ENCODE peak calls at places on chromosomes 3 and 15, in four cellular contexts. One of them, this sample, is unnamed.
A peak's percentile ranks its signal among the peaks of the same experiment; 100 is the strongest.

GRCh38 chr3:119747355-119747754 is 34.5 kb upstream of the NR1I2 start:
- DNase-seq in pancreas: no peak
- DNase-seq in IMR-90: no peak
- DNase-seq in astrocyte of the spinal cord: no peak
- DNase-seq in this sample: no peak

GRCh38 chr3:158403013-158403412 is 168.0 kb upstream of the MLF1 start:
- DNase-seq in IMR-90: no peak
- DNase-seq in astrocyte of the spinal cord: no peak
- DNase-seq in pancreas: no peak
- DNase-seq in this sample: no peak

GRCh38 chr3:196620228-196620627 is 19.3 kb upstream of the NRROS start:
- DNase-seq in astrocyte of the spinal cord: no peak
- DNase-seq in pancreas: no peak
- DNase-seq in IMR-90: no peak
- DNase-seq in this sample: no peak

GRCh38 chr3:134803652-134804051 is 8.6 kb downstream of the EPHB1 start:
- DNase-seq in pancreas: no peak
- DNase-seq in IMR-90: no peak
- DNase-seq in astrocyte of the spinal cord: no peak
- DNase-seq in this sample: no peak

GRCh38 chr3:196323723-196324122 is 5.7 kb upstream of the DYNLT2B start:
- DNase-seq in pancreas: no peak
- DNase-seq in IMR-90: peak; percentile 47
- DNase-seq in astrocyte of the spinal cord: no peak
- DNase-seq in this sample: no peak

GRCh38 chr15:29903785-29904464 is 81.7 kb upstream of the TJP1 start:
- DNase-seq in pancreas: no peak
- DNase-seq in IMR-90: no peak
- DNase-seq in astrocyte of the spinal cord: no peak
- DNase-seq in this sample: no peak

GRCh38 chr3:173396191-173397041 is 1.1 kb upstream of the NLGN1 start:
- DNase-seq in IMR-90: no peak
- DNase-seq in astrocyte of the spinal cord: peak; percentile 27
- DNase-seq in pancreas: no peak
- DNase-seq in this sample: no peak

GRCh38 chr3:21894459-21895083 is 143.6 kb upstream of the ZNF385D start:
- DNase-seq in pancreas: no peak
- DNase-seq in IMR-90: peak; percentile 35
- DNase-seq in astrocyte of the spinal cord: peak; percentile 59
- DNase-seq in this sample: no peak

DNA sequence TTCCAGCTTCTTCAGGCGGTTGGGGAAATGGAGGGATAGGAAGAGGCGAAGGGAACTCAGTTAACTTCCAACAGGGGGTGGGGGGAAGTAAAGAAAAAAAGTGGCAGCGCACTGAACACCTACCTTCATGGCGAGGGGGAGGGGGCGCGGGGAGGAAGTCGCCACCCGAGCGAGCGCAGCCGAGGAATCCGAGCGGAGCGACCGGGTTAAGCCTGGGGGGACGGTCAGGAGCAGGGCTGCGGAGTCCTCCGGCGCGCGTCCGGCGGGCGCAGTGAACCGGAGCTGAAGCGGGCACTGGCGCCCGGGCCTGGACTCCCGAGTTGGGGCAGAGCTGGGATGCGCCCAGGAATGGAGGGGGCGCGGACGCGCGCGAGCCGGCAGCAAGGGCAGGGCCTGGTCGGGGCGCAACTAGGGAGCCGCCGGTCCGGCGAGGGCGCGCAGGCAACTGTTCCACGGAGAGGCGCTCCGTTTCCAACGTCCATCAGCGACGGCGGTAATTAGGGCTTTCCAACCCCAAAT is at the start of gene WNT5A:
- DNase-seq in astrocyte of the spinal cord: peak; percentile 53
- DNase-seq in pancreas: peak; percentile 54
- DNase-seq in IMR-90: no peak
- DNase-seq in this sample: no peak
- H3K4me3 ChIP-seq in astrocyte of the spinal cord: peak within 1 kb of the TSS; percentile 73
- H3K4me3 ChIP-seq in pancreas: peak within 1 kb of the TSS; percentile 38
- H3K4me3 ChIP-seq in IMR-90: peak within 1 kb of the TSS; percentile 89
- H3K4me3 ChIP-seq in this sample: peak within 1 kb of the TSS; percentile 87

DNA sequence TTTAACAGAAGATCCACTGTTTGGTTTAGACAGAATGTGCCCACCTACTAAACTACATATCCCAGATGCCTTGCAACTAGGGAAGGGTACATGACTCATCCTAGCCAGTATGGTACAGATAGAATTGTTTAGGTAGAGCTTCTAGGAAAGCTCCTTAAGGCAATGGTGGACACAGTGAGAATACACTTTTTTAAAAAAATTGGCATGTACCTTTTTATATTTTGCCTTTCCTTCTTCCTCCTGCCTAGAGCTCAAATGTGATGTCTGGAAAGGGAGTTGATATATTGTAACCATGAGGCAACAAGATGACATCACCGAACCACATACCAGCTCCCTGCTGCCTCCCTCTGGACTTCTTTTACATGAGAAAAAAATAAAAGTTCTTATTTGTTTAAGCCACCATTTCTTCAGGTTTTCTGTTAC is 14.4 kb upstream of the C3orf80 start:
- DNase-seq in pancreas: no peak
- DNase-seq in astrocyte of the spinal cord: peak; percentile 67
- DNase-seq in IMR-90: peak; percentile 73
- DNase-seq in this sample: peak; percentile 16
- TF ChIP-seq CTCF in pancreas: no peak
- TF ChIP-seq CTCF in astrocyte of the spinal cord: peak; percentile 26
- TF ChIP-seq CTCF in IMR-90: peak; percentile 61
- TF ChIP-seq CTCF in this sample: peak; percentile 57

GRCh38 chr15:53351373-53351772 is 408.1 kb downstream of the WDR72 start:
- DNase-seq in IMR-90: no peak
- DNase-seq in pancreas: no peak
- DNase-seq in astrocyte of the spinal cord: no peak
- DNase-seq in this sample: no peak
- H3K4me3 ChIP-seq in IMR-90: no peak overlapping the region
- H3K4me3 ChIP-seq in pancreas: no peak overlapping the region
- H3K4me3 ChIP-seq in astrocyte of the spinal cord: no peak overlapping the region
- H3K4me3 ChIP-seq in this sample: no peak overlapping the region

GRCh38 chr15:38002883-38003477 is 68.5 kb downstream of the TMCO5A start:
- DNase-seq in astrocyte of the spinal cord: peak; percentile 83
- DNase-seq in IMR-90: peak; percentile 84
- DNase-seq in pancreas: peak; percentile 32
- DNase-seq in this sample: peak; percentile 26
- TF ChIP-seq CTCF in astrocyte of the spinal cord: peak; percentile 80
- TF ChIP-seq CTCF in IMR-90: peak; percentile 92
- TF ChIP-seq CTCF in pancreas: peak; percentile 16
- TF ChIP-seq CTCF in this sample: peak; percentile 95

GRCh38 chr3:169668081-169668956 is 4.8 kb upstream of the MECOM start:
- DNase-seq in IMR-90: peak; percentile 18
- DNase-seq in astrocyte of the spinal cord: peak; percentile 46
- DNase-seq in pancreas: peak; percentile 62
- DNase-seq in this sample: no peak
- H3K4me3 ChIP-seq in IMR-90: peak overlapping the region; percentile 41
- H3K4me3 ChIP-seq in astrocyte of the spinal cord: peak overlapping the region; percentile 36
- H3K4me3 ChIP-seq in pancreas: no peak overlapping the region
- H3K4me3 ChIP-seq in this sample: peak overlapping the region; percentile 41

GRCh38 chr3:185347392-185347791 is 15.5 kb upstream of the MAP3K13 start:
- DNase-seq in astrocyte of the spinal cord: no peak
- DNase-seq in IMR-90: no peak
- DNase-seq in pancreas: no peak
- DNase-seq in this sample: no peak
- TF ChIP-seq CTCF in astrocyte of the spinal cord: no peak
- TF ChIP-seq CTCF in IMR-90: no peak
- TF ChIP-seq CTCF in pancreas: no peak
- TF ChIP-seq CTCF in this sample: no peak

GRCh38 chr3:149239357-149239936 is 17.8 kb upstream of the CP start:
- DNase-seq in astrocyte of the spinal cord: no peak
- DNase-seq in IMR-90: no peak
- DNase-seq in pancreas: no peak
- DNase-seq in this sample: no peak
- H3K4me3 ChIP-seq in astrocyte of the spinal cord: no peak overlapping the region
- H3K4me3 ChIP-seq in IMR-90: no peak overlapping the region
- H3K4me3 ChIP-seq in pancreas: no peak overlapping the region
- H3K4me3 ChIP-seq in this sample: no peak overlapping the region

This sample was measured in epithelial cell of proximal tubule.